ENCODE peak calls at places on chromosomes 3 and 15, in six cellular contexts. M is BJ; I is stimulated activated CD4-positive, alpha-beta T cell treated with anti-CD3 and anti-CD28 coated beads, Interleukin-1b, Interleukin-23, amount 100 ng/mL, for 4 hours; F is activated gamma-delta T cell treated with Interleukin-2 at 50 U/mL for 16 hours; T is HEK293T; R is skeletal muscle cell. O is an unnamed sample.

GRCh38 chr3:373193-373784 is 176.7 kb downstream of the CHL1 start:
- DNase-seq in M (no peak), I (no peak), F (no peak), T (no peak), R (no peak), O (no peak)

GRCh38 chr3:9736831-9737230 is 5.3 kb downstream of the BRPF1 start:
- DNase-seq in M (no peak), I (no peak), F (no peak), T (no peak), R (no peak), O (no peak)

GRCh38 chr15:63264685-63265302 is 12.6 kb upstream of the APH1B start:
- DNase-seq in M (peak; percentile 20), I (no peak), F (no peak), T (no peak), R (no peak), O (no peak)

GRCh38 chr3:148075829-148076716 is 621.6 kb upstream of the AGTR1 start:
- DNase-seq in M (peak; percentile 15), I (no peak), F (no peak), T (peak; percentile 40), R (peak; percentile 27), O (peak; percentile 52)

GRCh38 chr15:81506071-81506470 is 132.1 kb upstream of the TMC3 start:
- DNase-seq in M (no peak), I (no peak), F (no peak), T (no peak), R (no peak), O (no peak)

GRCh38 chr3:106850429-106850828 is 526.8 kb upstream of the CCDC54 start:
- DNase-seq in M (no peak), I (no peak), F (no peak), T (no peak), R (no peak), O (no peak)

GRCh38 chr3:14570089-14570488 is 29.9 kb upstream of the GRIP2 start:
- DNase-seq in M (no peak), I (no peak), F (no peak), T (no peak), R (no peak), O (no peak)

GRCh38 chr3:136350132-136350531 is 100.0 kb downstream of the PCCB start:
- DNase-seq in M (peak; percentile 80), I (no peak), F (no peak), T (no peak), R (peak; percentile 83), O (peak; percentile 89)

GRCh38 chr3:65045138-65045537 is 357.3 kb upstream of the ADAMTS9 start:
- DNase-seq in M (no peak), I (no peak), F (no peak), T (no peak), R (no peak), O (no peak)

GRCh38 chr3:167872941-167873340 is 137.4 kb downstream of the SERPINI1 start:
- DNase-seq in M (no peak), I (no peak), F (no peak), T (no peak), R (no peak), O (no peak)

GRCh38 chr3:9901967-9902366 is 681 bp upstream of the IL17RE start:
- DNase-seq in M (no peak), I (no peak), F (no peak), T (no peak), R (no peak), O (no peak)

GRCh38 chr15:96374494-96374893 is 44.0 kb downstream of the NR2F2 start:
- DNase-seq in M (no peak), I (no peak), F (no peak), T (no peak), R (no peak), O (no peak)

GRCh38 chr3:177905173-177905894 is 630.9 kb upstream of the KCNMB2 start:
- DNase-seq in M (peak; percentile 72), I (no peak), F (no peak), T (no peak), R (peak; percentile 42), O (peak; percentile 74)

GRCh38 chr3:49093853-49094767 is at the start of gene QRICH1:
- DNase-seq in M (peak; percentile 93), I (peak; percentile 94), F (peak; percentile 94), T (peak; percentile 94), R (peak; percentile 94), O (peak; percentile 92)

O was measured in AG09309.